ENCODE peak calls at places on chromosomes 12 and 14, in four cellular contexts. E is right cardiac atrium, Q is skeletal muscle cell, C is adipocyte. N is an unnamed sample.

GRCh38 chr12:56020437-56021189 is at the start of gene IKZF4:
- DNase-seq in C (peak; percentile 32), Q (no peak), E (peak; percentile 84), N (no peak)

GRCh38 chr14:58299665-58300202 is 1.4 kb downstream of the ARID4A start:
- DNase-seq in E (no peak), Q (no peak), C (peak; percentile 47), N (no peak)

GRCh38 chr12:119803391-119803791 is 73.7 kb downstream of the CIT start:
- DNase-seq in Q (no peak), C (peak; percentile 66), E (peak; percentile 56), N (peak; percentile 12)

GRCh38 chr14:26966942-26967341 is 369.1 kb upstream of the NOVA1 start:
- DNase-seq in E (no peak), C (no peak), Q (peak; percentile 94), N (no peak)

GRCh38 chr12:43099691-43100163 is 452.3 kb downstream of the ADAMTS20 start:
- DNase-seq in Q (no peak), C (peak; percentile 44), E (no peak), N (no peak)

GRCh38 chr12:101940400-101940950 is 63.1 kb downstream of the DRAM1 start:
- DNase-seq in C (no peak), E (no peak), Q (no peak), N (no peak)

GRCh38 chr12:75474121-75474520 is 6.4 kb upstream of the GLIPR1 start:
- DNase-seq in Q (no peak), C (no peak), E (no peak), N (no peak)

GRCh38 chr12:16285586-16285985 is 8.1 kb upstream of the SLC15A5 start:
- DNase-seq in Q (no peak), C (no peak), E (no peak), N (no peak)

GRCh38 chr12:26162905-26163304 is 32.5 kb upstream of the SSPN start:
- DNase-seq in E (no peak), Q (no peak), C (no peak), N (no peak)

GRCh38 chr12:94545937-94546771 is 86.5 kb upstream of the CEP83 start:
- DNase-seq in Q (no peak), C (peak; percentile 79), E (no peak), N (no peak)

GRCh38 chr12:47408171-47408871 is 297.5 kb downstream of the RPAP3 start:
- DNase-seq in C (no peak), Q (no peak), E (no peak), N (no peak)

GRCh38 chr12:125186471-125187147 is 121.4 kb downstream of the AACS start:
- DNase-seq in C (no peak), Q (no peak), E (peak; percentile 59), N (no peak)

GRCh38 chr14:36320210-36321003 is at the start of gene MBIP:
- DNase-seq in Q (peak; percentile 87), E (peak; percentile 93), C (peak; percentile 99), N (peak; percentile 94)

GRCh38 chr14:62409185-62409584 is 636.1 kb downstream of the KCNH5 start:
- DNase-seq in E (no peak), C (peak; percentile 20), Q (no peak), N (no peak)

GRCh38 chr14:95979339-95980042 is 59.7 kb upstream of the C14orf132 start:
- DNase-seq in E (no peak), C (peak; percentile 0), Q (no peak), N (no peak)

GRCh38 chr12:98974767-98975381 is 329.8 kb downstream of the APAF1 start:
- DNase-seq in C (no peak), Q (no peak), E (no peak), N (no peak)

GRCh38 chr14:33950320-33951182 is at the start of gene EGLN3:
- DNase-seq in E (peak; percentile 97), C (peak; percentile 89), Q (peak; percentile 25), N (peak; percentile 21)

GRCh38 chr14:22272408-22272807 is 316.6 kb downstream of the DAD1 start:
- DNase-seq in Q (no peak), E (no peak), C (no peak), N (no peak)

GRCh38 chr12:53381739-53382630 is 2.0 kb downstream of the SP1 start:
- DNase-seq in E (no peak), Q (no peak), C (peak; percentile 78), N (no peak)

GRCh38 chr12:66011731-66012130 is 118.8 kb downstream of the LLPH start:
- DNase-seq in E (no peak), Q (peak; percentile 23), C (peak; percentile 74), N (no peak)

GRCh38 chr12:113127791-113128199 is 7.8 kb downstream of the RASAL1 start:
- DNase-seq in C (no peak), Q (no peak), E (no peak), N (no peak)

GRCh38 chr12:8687846-8688601 is 9.8 kb upstream of the RIMKLB start:
- DNase-seq in E (no peak), C (peak; percentile 85), Q (peak; percentile 71), N (peak; percentile 63)

GRCh38 chr14:88346048-88346639 is 23.1 kb upstream of the KCNK10 start:
- DNase-seq in C (no peak), Q (no peak), E (no peak), N (peak; percentile 15)

GRCh38 chr12:42326466-42327226 is 679 bp downstream of the PPHLN1 start:
- DNase-seq in Q (no peak), C (peak; percentile 67), E (no peak), N (no peak)

GRCh38 chr12:112944028-112944690 is 5.9 kb downstream of the OAS3 start:
- DNase-seq in Q (no peak), C (peak; percentile 10), E (no peak), N (no peak)

GRCh38 chr14:89251066-89251465 is 166.0 kb downstream of the FOXN3 start:
- DNase-seq in E (no peak), Q (no peak), C (peak; percentile 26), N (no peak)

GRCh38 chr12:108360487-108360886 is 21.4 kb upstream of the CMKLR1 start:
- DNase-seq in E (no peak), Q (peak; percentile 71), C (peak; percentile 22), N (no peak)

GRCh38 chr12:42921741-42922511 is 332.4 kb upstream of the PRICKLE1 start:
- DNase-seq in C (peak; percentile 34), Q (no peak), E (no peak), N (no peak)

GRCh38 chr12:114403044-114403689 is 2.8 kb downstream of the TBX5 start:
- DNase-seq in Q (no peak), E (peak; percentile 77), C (no peak), N (no peak)

GRCh38 chr14:91108941-91109611 is 4.8 kb upstream of the DGLUCY start:
- DNase-seq in E (peak; percentile 59), Q (no peak), C (no peak), N (no peak)

GRCh38 chr12:126389215-126389841 is 1324.1 kb downstream of the AACS start:
- DNase-seq in E (no peak), Q (peak; percentile 69), C (no peak), N (peak; percentile 78)

GRCh38 chr12:6817056-6817455 is 4.6 kb upstream of the GPR162 start:
- DNase-seq in Q (no peak), C (no peak), E (no peak), N (no peak)

GRCh38 chr12:52423661-52424503 is 10.3 kb downstream of the KRT75 start:
- DNase-seq in Q (no peak), E (peak; percentile 68), C (no peak), N (no peak)

GRCh38 chr12:66329941-66330340 is 27.6 kb downstream of the HELB start:
- DNase-seq in Q (no peak), E (no peak), C (no peak), N (no peak)

GRCh38 chr14:29584992-29585391 is 342.7 kb downstream of the PRKD1 start:
- DNase-seq in Q (peak; percentile 62), C (peak; percentile 94), E (peak; percentile 76), N (peak; percentile 54)

GRCh38 chr14:56417173-56417572 is 162.4 kb upstream of the TMEM260 start:
- DNase-seq in C (no peak), E (no peak), Q (no peak), N (no peak)

GRCh38 chr14:31189346-31190219 is 18.0 kb downstream of the HECTD1 start:
- DNase-seq in C (no peak), E (no peak), Q (no peak), N (no peak)

GRCh38 chr12:54526800-54527630 is 22.4 kb upstream of the PDE1B start:
- DNase-seq in Q (no peak), E (no peak), C (peak; percentile 61), N (peak; percentile 10)

GRCh38 chr14:92553456-92553855 is 39.9 kb downstream of the RIN3 start:
- DNase-seq in C (peak; percentile 69), Q (no peak), E (no peak), N (no peak)

DNA sequence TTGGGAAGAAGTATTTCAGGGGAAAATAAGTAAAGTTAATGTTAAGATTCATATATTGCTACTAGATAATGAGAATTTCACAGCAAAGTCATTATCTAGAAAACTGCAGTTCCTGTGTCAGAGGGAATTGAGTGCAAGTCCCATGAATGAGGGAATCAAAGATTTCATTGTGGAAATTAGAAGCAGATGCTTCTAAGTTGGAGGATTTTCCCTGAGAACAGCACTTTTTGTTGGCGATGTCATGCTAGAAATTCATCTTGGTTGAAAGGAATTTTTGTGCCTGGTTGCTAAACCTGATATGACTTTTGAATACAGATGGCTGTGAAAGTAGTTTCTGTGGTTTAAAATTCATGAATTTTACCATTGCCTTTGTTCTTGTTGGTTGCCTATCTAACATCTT is 25.6 kb downstream of the FRMD6 start:
- DNase-seq in C (peak; percentile 89), Q (no peak), E (no peak), N (peak; percentile 30)
- H3K4me3 ChIP-seq in C (peak overlapping the region; percentile 55), Q (no peak overlapping the region), E (no peak overlapping the region), N (no peak overlapping the region)

DNA sequence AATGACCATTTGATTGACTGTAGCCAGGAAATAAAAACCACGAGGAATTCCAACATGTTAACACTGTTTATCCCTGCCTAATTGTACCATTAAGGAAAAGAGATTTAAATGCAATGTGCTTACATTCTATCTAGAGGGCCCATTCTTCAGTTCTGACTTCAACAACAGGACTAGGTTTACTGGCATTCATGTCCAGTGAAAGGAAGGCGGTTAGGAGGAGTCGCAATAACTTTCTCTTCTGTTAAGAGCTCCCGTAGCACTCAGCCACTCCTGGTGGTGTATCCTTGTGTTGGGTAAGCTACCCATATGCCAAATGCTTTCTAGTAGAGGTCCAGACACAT is 154.7 kb downstream of the STXBP6 start:
- DNase-seq in E (no peak), C (peak; percentile 37), Q (no peak), N (no peak)
- H3K4me3 ChIP-seq in E (no peak overlapping the region), C (peak overlapping the region; percentile 54), Q (no peak overlapping the region), N (no peak overlapping the region)

GRCh38 chr14:77140343-77140936 is 1.2 kb downstream of the ZDHHC22 start:
- DNase-seq in E (no peak), C (no peak), Q (no peak), N (no peak)
- H3K4me3 ChIP-seq in E (no peak overlapping the region), C (no peak overlapping the region), Q (peak overlapping the region; percentile 33), N (peak overlapping the region; percentile 8)

DNA sequence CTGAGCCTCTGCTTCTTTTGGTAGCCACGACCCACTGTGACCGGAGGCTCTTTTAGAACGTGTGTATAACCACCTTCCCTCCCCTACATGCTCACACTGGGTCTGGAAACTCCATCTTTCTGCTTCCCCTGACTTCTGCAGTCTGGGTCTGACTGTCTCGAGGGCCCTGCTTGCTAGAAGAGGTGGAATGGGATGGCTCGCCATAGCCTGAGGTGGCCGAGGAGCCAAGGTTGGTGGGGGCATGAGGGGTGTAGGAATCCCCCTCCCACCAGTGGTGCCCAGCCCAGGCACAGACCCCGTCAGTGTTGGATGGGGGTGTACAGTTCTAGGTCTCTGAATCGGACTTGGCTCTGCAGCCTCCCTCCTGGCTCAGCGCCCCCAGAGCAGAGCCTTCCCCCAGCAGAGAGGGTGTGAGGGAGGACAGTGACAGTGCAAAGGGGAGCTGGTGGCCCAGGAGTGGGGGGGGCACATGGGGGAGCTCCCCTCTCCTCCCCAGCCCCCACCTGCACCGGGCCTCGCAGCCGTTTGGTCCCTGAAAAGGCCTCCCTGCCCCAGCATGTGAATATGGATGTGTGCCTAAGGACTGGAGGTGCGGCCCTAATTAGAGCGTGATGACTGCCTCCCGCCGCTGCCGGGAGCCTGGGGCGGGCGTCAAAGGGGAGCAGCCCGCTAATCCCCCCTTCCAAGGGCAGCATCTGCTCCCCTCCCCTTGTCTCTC is 196.3 kb upstream of the C14orf180 start:
- DNase-seq in E (peak; percentile 46), Q (no peak), C (no peak), N (no peak)
- H3K4me3 ChIP-seq in E (no peak overlapping the region), Q (no peak overlapping the region), C (no peak overlapping the region), N (no peak overlapping the region)

N was measured in HFF-Myc.